ENCODE peak calls at places on chromosomes 13 and 19, in five cellular contexts. G, J, X, N and A are unnamed samples.

GRCh38 chr19:2049741-2050348 is 1.2 kb downstream of the MKNK2 start:
- DNase-seq in G (peak; percentile 55), N (peak; percentile 55), X (peak; percentile 79), J (peak; percentile 90), A (peak; percentile 94)

GRCh38 chr13:113064534-113065405 is 40.8 kb upstream of the F7 start:
- DNase-seq in X (no peak), J (no peak), G (no peak), N (no peak), A (no peak)

GRCh38 chr13:114110091-114110829 is 22.2 kb downstream of the RASA3 start:
- DNase-seq in X (peak; percentile 72), G (peak; percentile 74), J (no peak), N (no peak), A (peak; percentile 88)

GRCh38 chr13:24502567-24503375 is 9.8 kb downstream of the PARP4 start:
- DNase-seq in G (no peak), J (no peak), N (peak; percentile 54), X (no peak), A (no peak)

GRCh38 chr19:19540707-19541515 is 2.8 kb downstream of the CILP2 start:
- DNase-seq in N (no peak), G (peak; percentile 48), J (peak; percentile 76), X (peak; percentile 95), A (no peak)

GRCh38 chr13:67642638-67643037 is 412.5 kb upstream of the PCDH9 start:
- DNase-seq in G (no peak), N (no peak), J (no peak), X (no peak), A (no peak)

GRCh38 chr13:51230473-51231105 is 8.4 kb downstream of the FAM124A start:
- DNase-seq in J (no peak), X (no peak), N (peak; percentile 16), G (no peak), A (no peak)

GRCh38 chr13:41345921-41346589 is 35.0 kb downstream of the NAA16 start:
- DNase-seq in G (no peak), N (no peak), J (no peak), X (no peak), A (no peak)

GRCh38 chr13:111384441-111385181 is 64.2 kb downstream of the TEX29 start:
- DNase-seq in J (peak; percentile 20), X (no peak), N (no peak), G (no peak), A (no peak)

GRCh38 chr13:51856998-51857397 is 4.8 kb upstream of the CCDC70 start:
- DNase-seq in N (no peak), J (no peak), G (no peak), X (no peak), A (no peak)